ENCODE peak calls at places on chromosomes 6 and 20, in eight cellular contexts. K is right cardiac atrium, T is PC-9, X is Karpas-422, S is hepatocyte, Q is esophagus squamous epithelium, E is heart left ventricle, U is left lung. I is an unnamed sample.
A peak's percentile ranks its signal among the peaks of the same experiment; 100 is the strongest.

GRCh38 chr6:7770111-7770510 is 44.2 kb downstream of the BMP6 start:
- DNase-seq in T (no peak), Q (no peak), U (no peak), X (no peak), K (no peak), E (no peak), S (no peak), I (no peak)

GRCh38 chr6:37074053-37074827 is 68.8 kb downstream of the FGD2 start:
- DNase-seq in T (peak; percentile 51), Q (no peak), K (peak; percentile 63), S (peak; percentile 61), U (no peak), E (peak; percentile 50), X (no peak), I (no peak)

GRCh38 chr20:45679650-45680049 is 9.6 kb upstream of the WFDC11 start:
- DNase-seq in E (no peak), S (no peak), X (no peak), Q (no peak), K (no peak), U (no peak), T (no peak), I (no peak)

GRCh38 chr6:148530394-148530923 is 187.8 kb downstream of the SASH1 start:
- DNase-seq in U (no peak), T (no peak), Q (no peak), K (no peak), S (peak; percentile 22), X (peak; percentile 78), E (no peak), I (peak; percentile 76)

GRCh38 chr6:96381246-96381645 is 140.4 kb upstream of the UFL1 start:
- DNase-seq in E (no peak), K (no peak), U (no peak), Q (no peak), S (no peak), X (no peak), T (no peak), I (no peak)

GRCh38 chr6:75377386-75377785 is 92.8 kb upstream of the TMEM30A start:
- DNase-seq in Q (no peak), S (no peak), E (no peak), T (no peak), U (no peak), X (no peak), K (no peak), I (no peak)

GRCh38 chr20:48783533-48784272 is 44.1 kb downstream of the PREX1 start:
- DNase-seq in Q (no peak), X (no peak), E (no peak), U (no peak), T (no peak), S (no peak), K (no peak), I (no peak)

GRCh38 chr20:62321521-62321948 is 18.7 kb downstream of the ADRM1 start:
- DNase-seq in S (peak; percentile 45), U (no peak), E (no peak), T (no peak), K (no peak), Q (no peak), X (peak; percentile 89), I (peak; percentile 86)

GRCh38 chr20:23085415-23086055 is 589 bp downstream of the CD93 start:
- DNase-seq in E (no peak), X (no peak), T (no peak), S (no peak), K (no peak), Q (no peak), U (no peak), I (no peak)

GRCh38 chr6:13453771-13454251 is 33.6 kb downstream of the GFOD1 start:
- DNase-seq in K (no peak), U (no peak), S (no peak), T (peak; percentile 82), Q (no peak), E (no peak), X (no peak), I (peak; percentile 21)

GRCh38 chr20:24741673-24742072 is 207.4 kb upstream of the CST7 start:
- DNase-seq in E (no peak), T (no peak), S (no peak), K (no peak), U (no peak), Q (no peak), X (no peak), I (peak; percentile 36)

GRCh38 chr20:24742989-24743388 is 206.1 kb upstream of the CST7 start:
- DNase-seq in T (no peak), Q (no peak), S (no peak), E (no peak), X (no peak), U (no peak), K (no peak), I (peak; percentile 24)

GRCh38 chr20:24745206-24745605 is 203.9 kb upstream of the CST7 start:
- DNase-seq in S (no peak), K (no peak), E (no peak), X (no peak), U (no peak), Q (no peak), T (no peak), I (peak; percentile 11)

GRCh38 chr20:24742436-24742835 is 206.6 kb upstream of the CST7 start:
- DNase-seq in Q (no peak), X (no peak), U (no peak), K (no peak), E (no peak), S (no peak), T (no peak), I (peak; percentile 34)

GRCh38 chr20:24743641-24744040 is 205.4 kb upstream of the CST7 start:
- DNase-seq in T (no peak), S (no peak), E (no peak), X (no peak), Q (no peak), K (no peak), U (no peak), I (peak; percentile 43)
- H3K27me3 ChIP-seq in T (no peaks in the 10 kb centered on the region), S (no peaks in the 10 kb centered on the region), E (no peaks in the 10 kb centered on the region), X (no peaks in the 10 kb centered on the region), Q (no peaks in the 10 kb centered on the region), K (no peaks in the 10 kb centered on the region), U (peaks cover 37% of the 10 kb centered on the region), I (no peaks in the 10 kb centered on the region)

DNA sequence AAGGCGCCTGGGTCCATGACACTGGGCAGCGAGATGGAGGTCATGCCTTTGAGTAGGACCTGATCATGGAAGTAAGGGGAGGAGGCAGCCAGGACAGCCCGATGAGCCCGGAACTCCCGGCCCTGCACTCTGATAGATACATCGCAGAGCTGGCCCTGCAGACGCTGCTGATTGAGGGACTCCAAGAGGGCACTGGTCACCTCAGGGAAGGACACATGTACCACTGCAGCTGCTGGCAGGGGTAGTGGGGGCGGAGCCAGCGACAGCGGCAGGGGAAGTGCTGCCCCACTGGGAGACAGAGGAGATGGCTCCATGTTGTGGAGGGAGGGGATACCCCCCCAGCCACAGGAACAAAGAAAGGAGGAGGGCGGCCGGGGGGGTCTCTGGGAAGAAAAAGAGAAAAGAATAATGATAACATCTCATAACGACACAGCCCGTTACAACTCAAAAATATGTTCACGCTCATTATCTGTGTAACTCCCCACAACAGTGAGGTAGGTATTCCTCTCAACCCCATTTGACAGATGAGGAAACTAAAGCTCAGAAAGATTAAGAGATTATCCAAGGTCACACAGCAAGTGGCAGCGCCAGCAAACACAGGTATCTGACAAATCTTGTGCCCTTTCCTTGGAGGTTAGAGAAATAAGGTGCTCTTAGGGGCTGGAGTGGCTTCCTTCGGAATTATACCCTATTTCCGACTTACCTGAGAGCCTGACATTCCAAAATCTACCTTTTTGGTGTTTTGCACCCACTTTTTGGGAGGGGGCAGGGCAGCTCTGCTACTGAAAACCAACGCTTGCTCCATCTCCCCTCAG is 734 bp downstream of the ZBTB22 start:
- DNase-seq in Q (no peak), E (peak; percentile 57), K (peak; percentile 36), U (no peak), S (no peak), T (no peak), X (peak; percentile 56), I (peak; percentile 49)
- H3K27me3 ChIP-seq in Q (no peaks in the 10 kb centered on the region), E (no peaks in the 10 kb centered on the region), K (no peaks in the 10 kb centered on the region), U (no peaks in the 10 kb centered on the region), S (no peaks in the 10 kb centered on the region), T (no peaks in the 10 kb centered on the region), X (no peaks in the 10 kb centered on the region), I (peaks cover 17% of the 10 kb centered on the region)

DNA sequence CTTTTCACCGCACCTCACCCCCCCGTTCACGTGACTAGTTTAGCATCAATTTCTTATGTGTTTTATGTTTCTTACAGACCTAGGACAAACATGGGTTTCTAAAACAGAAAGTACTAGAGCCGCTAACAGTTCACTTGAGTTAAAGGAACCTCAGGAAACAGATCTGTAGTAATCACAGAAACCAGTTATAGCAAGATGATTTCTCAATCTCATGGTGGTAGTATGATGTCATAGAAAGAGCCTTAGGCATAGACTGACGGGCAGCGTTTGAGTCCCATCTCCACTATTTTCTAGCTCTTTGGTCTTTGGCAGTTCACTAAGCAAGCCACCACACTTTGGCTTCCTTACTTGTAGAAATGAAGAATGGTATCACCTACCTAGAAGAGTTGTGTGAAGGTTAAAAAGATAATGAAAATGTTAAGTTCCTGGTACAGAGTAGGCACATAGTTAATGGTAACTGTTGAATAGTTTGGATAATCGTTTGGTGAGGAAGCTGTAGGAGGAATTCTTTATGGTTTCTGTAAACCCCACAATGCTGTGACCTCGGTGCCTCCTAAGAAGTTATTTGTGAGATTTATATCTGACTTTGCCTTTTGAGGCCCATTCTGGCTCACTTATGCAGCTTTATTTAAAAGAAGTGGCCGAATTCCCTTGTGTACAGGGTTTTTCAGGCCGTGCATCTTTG is 21.3 kb downstream of the CTNNBL1 start:
- DNase-seq in U (no peak), T (no peak), S (no peak), E (no peak), K (no peak), X (no peak), Q (no peak), I (no peak)
- H3K27me3 ChIP-seq in U (no peaks in the 10 kb centered on the region), T (no peaks in the 10 kb centered on the region), S (no peaks in the 10 kb centered on the region), E (no peaks in the 10 kb centered on the region), K (no peaks in the 10 kb centered on the region), X (no peaks in the 10 kb centered on the region), Q (no peaks in the 10 kb centered on the region), I (no peaks in the 10 kb centered on the region)

GRCh38 chr20:997486-997885 is 4.6 kb downstream of the RSPO4 start:
- DNase-seq in X (no peak), T (no peak), U (no peak), S (no peak), E (no peak), K (no peak), Q (no peak), I (no peak)

GRCh38 chr20:991850-992249 is 10.3 kb downstream of the RSPO4 start:
- DNase-seq in E (no peak), Q (no peak), U (no peak), T (no peak), K (no peak), S (no peak), X (peak; percentile 70), I (peak; percentile 63)

GRCh38 chr20:997016-997415 is 5.1 kb downstream of the RSPO4 start:
- DNase-seq in E (no peak), X (no peak), U (no peak), S (no peak), K (no peak), T (no peak), Q (no peak), I (no peak)

GRCh38 chr20:990293-990959 is 11.7 kb downstream of the RSPO4 start:
- DNase-seq in K (no peak), U (no peak), Q (no peak), X (no peak), T (no peak), E (no peak), S (no peak), I (no peak)

GRCh38 chr20:992801-993535 is 9.1 kb downstream of the RSPO4 start:
- DNase-seq in S (no peak), X (no peak), T (no peak), Q (no peak), E (no peak), K (no peak), U (no peak), I (no peak)
- H3K27me3 ChIP-seq in S (no peaks in the 10 kb centered on the region), X (no peaks in the 10 kb centered on the region), T (peaks cover 90% of the 10 kb centered on the region), Q (peaks cover 60% of the 10 kb centered on the region), E (peaks cover 6% of the 10 kb centered on the region), K (no peaks in the 10 kb centered on the region), U (peaks cover 32% of the 10 kb centered on the region), I (no peaks in the 10 kb centered on the region)